ENCODE peak calls at places on chromosomes 5 and 9, in five cellular contexts. F, P, U, R and T are unnamed samples.

GRCh38 chr9:14533867-14534650 is 159.2 kb downstream of the ZDHHC21 start:
- DNase-seq in F (no peak), P (no peak), U (no peak), R (no peak), T (no peak)

GRCh38 chr9:138044485-138045383 is 167.2 kb downstream of the CACNA1B start:
- DNase-seq in F (no peak), P (no peak), U (no peak), R (no peak), T (no peak)

GRCh38 chr5:36875789-36876388 is 680 bp upstream of the NIPBL start:
- DNase-seq in F (peak), P (peak), U (peak), R (peak), T (peak)

GRCh38 chr9:100063185-100063584 is 35.6 kb downstream of the ERP44 start:
- DNase-seq in F (no peak), P (no peak), U (peak), R (peak), T (no peak)

GRCh38 chr5:22734907-22735306 is 118.2 kb downstream of the CDH12 start:
- DNase-seq in F (no peak), P (no peak), U (no peak), R (no peak), T (no peak)

GRCh38 chr9:114348906-114349482 is 19.3 kb downstream of the ORM2 start:
- DNase-seq in F (peak), P (peak), U (peak), R (peak), T (peak)

GRCh38 chr9:84898188-84898587 is 228.7 kb downstream of the NTRK2 start:
- DNase-seq in F (no peak), P (no peak), U (no peak), R (no peak), T (no peak)

GRCh38 chr5:97412959-97413358 is 229.9 kb upstream of the RIOK2 start:
- DNase-seq in F (no peak), P (no peak), U (no peak), R (no peak), T (no peak)

GRCh38 chr9:120787906-120788305 is 5.3 kb downstream of the FBXW2 start:
- DNase-seq in F (no peak), P (no peak), U (no peak), R (no peak), T (no peak)

GRCh38 chr5:96687812-96688453 is 25.8 kb downstream of the CAST start:
- DNase-seq in F (no peak), P (peak), U (peak), R (peak), T (no peak)

GRCh38 chr5:150611026-150611425 is 29.4 kb upstream of the SYNPO start:
- DNase-seq in F (no peak), P (no peak), U (no peak), R (no peak), T (no peak)

GRCh38 chr5:100520348-100520747 is 14.8 kb upstream of the FAM174A start:
- DNase-seq in F (no peak), P (no peak), U (no peak), R (no peak), T (no peak)

GRCh38 chr5:128399111-128399510 is 138.9 kb downstream of the FBN2 start:
- DNase-seq in F (no peak), P (no peak), U (no peak), R (no peak), T (no peak)

GRCh38 chr5:100777680-100778281 is 125.3 kb downstream of the ST8SIA4 start:
- DNase-seq in F (peak), P (peak), U (peak), R (peak), T (peak)

GRCh38 chr5:139904566-139905400 is 109.2 kb downstream of the PSD2 start:
- DNase-seq in F (no peak), P (no peak), U (no peak), R (peak), T (no peak)

GRCh38 chr5:169290895-169291294 is 10.0 kb downstream of the SLIT3 start:
- DNase-seq in F (no peak), P (no peak), U (no peak), R (no peak), T (no peak)

GRCh38 chr5:168531191-168531590 is 2.1 kb downstream of the FBLL1 start:
- DNase-seq in F (no peak), P (no peak), U (no peak), R (no peak), T (no peak)

GRCh38 chr9:93451762-93452709 is 551 bp downstream of the FAM120A start:
- DNase-seq in F (peak), P (peak), U (peak), R (peak), T (peak)

GRCh38 chr9:137398561-137399468 is 24.1 kb downstream of the EXD3 start:
- DNase-seq in F (no peak), P (no peak), U (no peak), R (no peak), T (no peak)

GRCh38 chr5:78803386-78803785 is 154.8 kb upstream of the LHFPL2 start:
- DNase-seq in F (no peak), P (peak), U (peak), R (no peak), T (no peak)

GRCh38 chr5:153866176-153866575 is 172.5 kb downstream of the FAM114A2 start:
- DNase-seq in F (no peak), P (no peak), U (no peak), R (no peak), T (no peak)

GRCh38 chr9:134633362-134634142 is 8.1 kb upstream of the COL5A1 start:
- DNase-seq in F (peak), P (no peak), U (no peak), R (no peak), T (no peak)

GRCh38 chr5:55176176-55176818 is 3.3 kb upstream of the CDC20B start:
- DNase-seq in F (peak), P (no peak), U (no peak), R (peak), T (peak)

GRCh38 chr9:131773911-131774379 is 34.1 kb upstream of the RAPGEF1 start:
- DNase-seq in F (no peak), P (peak), U (peak), R (peak), T (peak)

GRCh38 chr5:151158287-151158661 is 695 bp upstream of the ANXA6 start:
- DNase-seq in F (no peak), P (no peak), U (peak), R (peak), T (peak)

GRCh38 chr5:40601198-40601868 is 78.4 kb upstream of the PTGER4 start:
- DNase-seq in F (no peak), P (no peak), U (no peak), R (no peak), T (no peak)

GRCh38 chr5:40605295-40605958 is 74.3 kb upstream of the PTGER4 start:
- DNase-seq in F (no peak), P (no peak), U (peak), R (no peak), T (no peak)

GRCh38 chr5:40606077-40606765 is 73.5 kb upstream of the PTGER4 start:
- DNase-seq in F (no peak), P (no peak), U (peak), R (no peak), T (no peak)

GRCh38 chr5:40600383-40600782 is 79.3 kb upstream of the PTGER4 start:
- DNase-seq in F (no peak), P (no peak), U (no peak), R (no peak), T (no peak)

DNA sequence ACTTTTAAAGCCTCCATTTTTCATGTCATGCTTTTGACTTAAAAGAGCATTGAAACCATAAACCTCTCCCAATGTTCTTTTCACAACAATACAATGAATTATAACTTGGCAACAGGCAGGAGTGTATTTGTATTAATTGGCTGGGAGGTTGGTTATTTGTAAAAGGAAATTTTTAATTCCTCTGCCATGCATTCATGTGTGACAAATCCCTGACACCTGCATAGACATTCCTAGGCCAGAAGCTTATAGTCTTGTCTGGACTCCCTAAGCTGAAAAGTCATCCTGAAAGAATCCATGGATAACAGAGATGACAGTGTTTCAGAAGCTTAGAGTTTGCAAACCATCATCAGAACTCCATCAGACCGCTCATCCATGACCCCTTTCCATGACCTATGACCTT is 76.3 kb upstream of the PTGER4 start:
- DNase-seq in F (no peak), P (no peak), U (peak), R (no peak), T (no peak)
- TF ChIP-seq CTCF in F (no peak), P (no peak), U (no peak), R (no peak), T (no peak)

GRCh38 chr5:174951151-174951780 is 226.9 kb downstream of the MSX2 start:
- DNase-seq in F (no peak), P (peak), U (peak), R (peak), T (peak)
- TF ChIP-seq CTCF in F (peak), P (peak), U (peak), R (peak), T (peak)

DNA sequence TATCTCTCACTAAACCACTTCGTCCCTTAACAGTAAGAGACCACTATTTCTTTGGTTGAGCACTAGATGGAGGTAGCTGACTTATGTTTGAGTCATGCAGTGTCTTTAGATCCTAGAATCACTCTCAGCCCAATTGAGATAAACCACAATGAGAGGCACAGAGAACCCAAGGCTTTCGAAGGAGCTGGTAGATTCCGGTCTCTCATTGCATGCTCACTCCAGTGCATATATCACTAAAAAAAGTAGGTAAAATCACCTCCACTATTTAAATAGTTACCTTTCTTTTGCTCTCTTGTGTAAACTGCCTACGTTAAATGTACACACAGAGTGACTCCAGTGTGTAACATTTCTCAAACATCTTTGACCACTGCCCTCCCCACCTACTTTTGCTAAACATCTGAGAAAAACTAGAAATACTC is 27.6 kb downstream of the ACTL7A start:
- DNase-seq in F (no peak), P (peak), U (peak), R (no peak), T (no peak)
- TF ChIP-seq CTCF in F (peak), P (peak), U (peak), R (no peak), T (no peak)

GRCh38 chr9:124843635-124844034 is 9.6 kb upstream of the WDR38 start:
- DNase-seq in F (no peak), P (no peak), U (peak), R (no peak), T (no peak)

GRCh38 chr9:124844291-124844690 is 9.0 kb upstream of the WDR38 start:
- DNase-seq in F (no peak), P (no peak), U (no peak), R (no peak), T (no peak)

GRCh38 chr9:124839612-124840299 is 13.5 kb upstream of the WDR38 start:
- DNase-seq in F (no peak), P (peak), U (peak), R (no peak), T (no peak)

GRCh38 chr9:124841422-124841821 is 11.8 kb upstream of the WDR38 start:
- DNase-seq in F (no peak), P (no peak), U (no peak), R (no peak), T (no peak)

GRCh38 chr9:124840300-124840833 is 12.9 kb upstream of the WDR38 start:
- DNase-seq in F (no peak), P (no peak), U (no peak), R (no peak), T (no peak)
- TF ChIP-seq CTCF in F (peak), P (peak), U (peak), R (no peak), T (no peak)

DNA sequence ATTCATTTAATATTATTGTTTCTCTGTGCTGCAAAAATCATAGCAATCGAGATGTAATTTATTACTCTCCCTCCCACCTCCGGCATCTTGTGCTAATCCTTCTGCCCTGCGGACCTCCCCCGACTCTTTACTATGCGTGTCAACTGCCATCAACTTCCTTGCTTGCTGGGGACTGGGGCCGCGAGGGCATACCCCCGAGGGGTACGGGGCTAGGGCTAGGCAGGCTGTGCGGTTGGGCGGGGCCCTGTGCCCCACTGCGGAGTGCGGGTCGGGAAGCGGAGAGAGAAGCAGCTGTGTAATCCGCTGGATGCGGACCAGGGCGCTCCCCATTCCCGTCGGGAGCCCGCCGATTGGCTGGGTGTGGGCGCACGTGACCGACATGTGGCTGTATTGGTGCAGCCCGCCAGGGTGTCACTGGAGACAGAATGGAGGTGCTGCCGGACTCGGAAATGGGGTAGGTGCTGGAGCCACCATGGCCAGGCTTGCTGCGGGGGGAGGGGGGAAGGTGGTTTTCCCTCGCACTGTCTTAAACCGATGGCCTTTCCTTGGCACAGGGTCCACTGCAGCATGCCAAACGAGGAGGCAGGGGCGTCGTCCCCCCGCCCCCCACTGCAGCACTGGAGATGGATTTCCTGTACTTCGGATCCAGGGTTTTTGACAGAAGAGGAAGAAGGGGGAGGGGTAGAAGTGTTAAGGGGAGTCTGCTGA is at the start of gene APC:
- DNase-seq in F (peak), P (peak), U (peak), R (peak), T (peak)
- TF ChIP-seq CTCF in F (no peak), P (peak), U (no peak), R (no peak), T (peak)

DNA sequence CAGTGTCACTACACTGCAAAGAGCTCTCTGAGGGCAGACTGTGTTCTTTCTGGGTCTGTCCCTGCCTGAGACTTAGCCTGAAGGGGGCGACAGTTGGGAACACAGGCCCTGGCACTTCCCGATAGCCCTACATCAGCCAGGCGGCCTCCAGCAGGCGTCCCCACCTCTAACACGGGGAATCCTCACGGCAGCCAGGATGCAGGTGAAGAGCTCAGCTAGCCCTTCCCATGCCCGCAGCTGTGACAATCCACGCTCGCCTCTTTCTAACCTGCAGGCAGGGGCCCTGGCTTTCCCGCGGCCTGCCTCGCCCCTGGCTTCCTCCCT is 5.9 kb downstream of the MED22 start:
- DNase-seq in F (no peak), P (no peak), U (no peak), R (no peak), T (no peak)
- TF ChIP-seq CTCF in F (peak), P (peak), U (peak), R (no peak), T (no peak)

GRCh38 chr5:92222449-92222848 is 839.3 kb upstream of the ARRDC3 start:
- DNase-seq in F (no peak), P (no peak), U (peak), R (no peak), T (no peak)
- TF ChIP-seq CTCF in F (peak), P (no peak), U (peak), R (no peak), T (no peak)

GRCh38 chr9:97500263-97500662 is 1.2 kb upstream of the TMOD1 start:
- DNase-seq in F (no peak), P (no peak), U (no peak), R (peak), T (no peak)

GRCh38 chr9:97501972-97502221 is 431 bp downstream of the TMOD1 start:
- DNase-seq in F (no peak), P (no peak), U (no peak), R (no peak), T (no peak)

GRCh38 chr9:97502222-97502983 is 937 bp downstream of the TMOD1 start:
- DNase-seq in F (no peak), P (no peak), U (no peak), R (peak), T (peak)

GRCh38 chr9:97500765-97501176 is 695 bp upstream of the TMOD1 start:
- DNase-seq in F (no peak), P (no peak), U (no peak), R (no peak), T (no peak)

GRCh38 chr9:97501177-97501971 is at the start of gene TMOD1:
- DNase-seq in F (no peak), P (no peak), U (no peak), R (peak), T (peak)
- TF ChIP-seq CTCF in F (peak), P (no peak), U (no peak), R (peak), T (no peak)

DNA sequence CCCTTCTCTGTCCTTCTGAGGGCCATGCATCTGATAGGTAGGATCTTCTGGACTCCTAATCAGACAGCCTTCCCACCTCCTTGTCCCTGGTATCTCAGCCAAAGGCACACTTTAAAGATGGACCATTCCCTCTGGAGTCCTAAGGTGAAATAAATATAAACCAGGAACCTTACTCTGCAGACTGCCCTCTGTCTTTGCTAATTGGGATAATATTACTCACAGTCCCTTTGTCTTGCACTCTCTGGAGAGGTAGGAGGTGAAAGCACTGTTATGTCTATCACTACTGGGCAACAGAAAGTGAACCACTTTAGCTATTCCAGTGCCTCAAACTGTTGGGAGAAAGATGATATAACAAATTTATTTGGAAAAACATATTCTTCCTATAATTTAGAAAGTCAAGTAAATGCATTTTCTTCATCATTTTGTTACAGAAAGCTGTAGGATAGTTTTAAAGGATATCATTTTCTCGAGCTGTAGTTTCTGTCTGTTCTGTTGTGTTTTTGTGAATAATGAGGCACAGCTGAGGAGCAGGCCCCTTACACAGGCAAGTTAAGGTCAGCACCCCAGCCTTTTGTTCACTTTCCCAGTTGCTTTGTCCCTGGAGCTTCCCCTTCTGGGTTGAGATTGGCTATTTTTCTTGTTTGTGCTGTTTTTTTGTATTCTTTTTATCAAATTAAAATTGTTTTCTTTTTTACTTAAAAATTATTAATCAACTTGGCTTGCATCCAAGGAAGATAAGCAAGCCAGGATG is 213.6 kb upstream of the ACTBL2 start:
- DNase-seq in F (no peak), P (no peak), U (no peak), R (no peak), T (no peak)
- TF ChIP-seq CTCF in F (peak), P (peak), U (peak), R (no peak), T (no peak)